ENCODE peak calls at places on chromosomes 2 and 18, in six cellular contexts. One of them, this sample, is unnamed.

GRCh38 chr2:109324859-109325258 is 195.9 kb downstream of the SH3RF3 start:
- DNase-seq in trophoblast cell: no peak
- DNase-seq in H1: no peak
- DNase-seq in H9: no peak
- DNase-seq in IMR-90: peak
- DNase-seq in mesenchymal stem cell: peak
- DNase-seq in this sample: no peak

GRCh38 chr2:237324446-237325236 is 89.3 kb downstream of the COL6A3 start:
- DNase-seq in IMR-90: peak
- DNase-seq in H9: no peak
- DNase-seq in trophoblast cell: peak
- DNase-seq in mesenchymal stem cell: peak
- DNase-seq in H1: no peak
- DNase-seq in this sample: no peak

GRCh38 chr2:197304556-197305011 is 6.0 kb downstream of the ANKRD44 start:
- DNase-seq in H9: no peak
- DNase-seq in IMR-90: no peak
- DNase-seq in H1: no peak
- DNase-seq in trophoblast cell: no peak
- DNase-seq in mesenchymal stem cell: no peak
- DNase-seq in this sample: no peak

GRCh38 chr2:149290662-149291061 is 39.7 kb upstream of the LYPD6 start:
- DNase-seq in H1: no peak
- DNase-seq in H9: no peak
- DNase-seq in IMR-90: no peak
- DNase-seq in trophoblast cell: no peak
- DNase-seq in mesenchymal stem cell: peak
- DNase-seq in this sample: no peak

GRCh38 chr2:200302940-200303727 is 3.4 kb upstream of the SPATS2L start:
- DNase-seq in mesenchymal stem cell: peak
- DNase-seq in IMR-90: peak
- DNase-seq in H9: no peak
- DNase-seq in trophoblast cell: peak
- DNase-seq in H1: no peak
- DNase-seq in this sample: no peak

GRCh38 chr2:236254674-236255073 is 9.5 kb downstream of the ASB18 start:
- DNase-seq in mesenchymal stem cell: no peak
- DNase-seq in IMR-90: no peak
- DNase-seq in trophoblast cell: no peak
- DNase-seq in H9: peak
- DNase-seq in H1: no peak
- DNase-seq in this sample: no peak

GRCh38 chr2:184577741-184578140 is 20.6 kb upstream of the ZNF804A start:
- DNase-seq in H9: no peak
- DNase-seq in IMR-90: no peak
- DNase-seq in H1: no peak
- DNase-seq in mesenchymal stem cell: no peak
- DNase-seq in trophoblast cell: no peak
- DNase-seq in this sample: no peak

GRCh38 chr2:241901018-241901380 is 31.5 kb downstream of the RTP5 start:
- DNase-seq in IMR-90: no peak
- DNase-seq in H9: peak
- DNase-seq in mesenchymal stem cell: no peak
- DNase-seq in trophoblast cell: no peak
- DNase-seq in H1: no peak
- DNase-seq in this sample: no peak

GRCh38 chr18:23856466-23857175 is 157.9 kb upstream of the TTC39C start:
- DNase-seq in H1: no peak
- DNase-seq in mesenchymal stem cell: no peak
- DNase-seq in IMR-90: peak
- DNase-seq in H9: no peak
- DNase-seq in trophoblast cell: peak
- DNase-seq in this sample: no peak

GRCh38 chr2:121887513-121888188 is 132.2 kb downstream of the TSN start:
- DNase-seq in H1: no peak
- DNase-seq in trophoblast cell: no peak
- DNase-seq in IMR-90: no peak
- DNase-seq in mesenchymal stem cell: no peak
- DNase-seq in H9: no peak
- DNase-seq in this sample: no peak
- H3K14ac ChIP-seq in H1: no peak
- H3K14ac ChIP-seq in trophoblast cell: no peak
- H3K14ac ChIP-seq in IMR-90: no peak
- H3K14ac ChIP-seq in mesenchymal stem cell: no peak
- H3K14ac ChIP-seq in H9: no peak
- H3K14ac ChIP-seq in this sample: no peak

GRCh38 chr2:60899892-60900249 is 18.5 kb downstream of the REL start:
- DNase-seq in mesenchymal stem cell: no peak
- DNase-seq in IMR-90: no peak
- DNase-seq in H9: no peak
- DNase-seq in trophoblast cell: no peak
- DNase-seq in H1: no peak
- DNase-seq in this sample: no peak
- H3K14ac ChIP-seq in mesenchymal stem cell: no peak
- H3K14ac ChIP-seq in IMR-90: no peak
- H3K14ac ChIP-seq in H9: no peak
- H3K14ac ChIP-seq in trophoblast cell: no peak
- H3K14ac ChIP-seq in H1: no peak
- H3K14ac ChIP-seq in this sample: no peak

GRCh38 chr18:79608535-79608934 is 71.1 kb upstream of the CTDP1 start:
- DNase-seq in trophoblast cell: no peak
- DNase-seq in H9: no peak
- DNase-seq in H1: no peak
- DNase-seq in IMR-90: no peak
- DNase-seq in mesenchymal stem cell: no peak
- DNase-seq in this sample: no peak
- H3K14ac ChIP-seq in trophoblast cell: no peak
- H3K14ac ChIP-seq in H9: peak
- H3K14ac ChIP-seq in H1: no peak
- H3K14ac ChIP-seq in IMR-90: no peak
- H3K14ac ChIP-seq in mesenchymal stem cell: no peak
- H3K14ac ChIP-seq in this sample: peak

GRCh38 chr18:74534981-74535649 is 815 bp downstream of the CNDP1 start:
- DNase-seq in trophoblast cell: no peak
- DNase-seq in mesenchymal stem cell: no peak
- DNase-seq in H1: no peak
- DNase-seq in H9: peak
- DNase-seq in IMR-90: no peak
- DNase-seq in this sample: no peak
- H3K14ac ChIP-seq in trophoblast cell: no peak
- H3K14ac ChIP-seq in mesenchymal stem cell: no peak
- H3K14ac ChIP-seq in H1: no peak
- H3K14ac ChIP-seq in H9: no peak
- H3K14ac ChIP-seq in IMR-90: no peak
- H3K14ac ChIP-seq in this sample: no peak

GRCh38 chr2:97858442-97858841 is 137.3 kb downstream of the TMEM131 start:
- DNase-seq in H1: no peak
- DNase-seq in mesenchymal stem cell: peak
- DNase-seq in IMR-90: no peak
- DNase-seq in H9: no peak
- DNase-seq in trophoblast cell: no peak
- DNase-seq in this sample: no peak

GRCh38 chr2:97861177-97861576 is 134.6 kb downstream of the TMEM131 start:
- DNase-seq in H9: no peak
- DNase-seq in H1: no peak
- DNase-seq in mesenchymal stem cell: no peak
- DNase-seq in trophoblast cell: no peak
- DNase-seq in IMR-90: no peak
- DNase-seq in this sample: no peak

GRCh38 chr2:97857553-97857952 is 138.2 kb downstream of the TMEM131 start:
- DNase-seq in IMR-90: no peak
- DNase-seq in mesenchymal stem cell: no peak
- DNase-seq in trophoblast cell: no peak
- DNase-seq in H1: no peak
- DNase-seq in H9: no peak
- DNase-seq in this sample: no peak
- H3K14ac ChIP-seq in IMR-90: no peak
- H3K14ac ChIP-seq in mesenchymal stem cell: no peak
- H3K14ac ChIP-seq in trophoblast cell: no peak
- H3K14ac ChIP-seq in H1: no peak
- H3K14ac ChIP-seq in H9: no peak
- H3K14ac ChIP-seq in this sample: no peak

GRCh38 chr2:214747992-214748391 is 61.5 kb downstream of the BARD1 start:
- DNase-seq in H9: no peak
- DNase-seq in mesenchymal stem cell: no peak
- DNase-seq in IMR-90: no peak
- DNase-seq in trophoblast cell: no peak
- DNase-seq in H1: no peak
- DNase-seq in this sample: no peak
- H3K14ac ChIP-seq in H9: no peak
- H3K14ac ChIP-seq in mesenchymal stem cell: no peak
- H3K14ac ChIP-seq in IMR-90: no peak
- H3K14ac ChIP-seq in trophoblast cell: no peak
- H3K14ac ChIP-seq in H1: no peak
- H3K14ac ChIP-seq in this sample: no peak

GRCh38 chr2:231191896-231192872 is 6.2 kb upstream of the ARMC9 start:
- DNase-seq in mesenchymal stem cell: peak
- DNase-seq in H1: peak
- DNase-seq in H9: peak
- DNase-seq in trophoblast cell: no peak
- DNase-seq in IMR-90: peak
- DNase-seq in this sample: no peak

GRCh38 chr2:231189571-231190495 is 8.6 kb upstream of the ARMC9 start:
- DNase-seq in IMR-90: no peak
- DNase-seq in H1: no peak
- DNase-seq in H9: peak
- DNase-seq in trophoblast cell: no peak
- DNase-seq in mesenchymal stem cell: peak
- DNase-seq in this sample: no peak

GRCh38 chr2:231190531-231191197 is 7.8 kb upstream of the ARMC9 start:
- DNase-seq in IMR-90: no peak
- DNase-seq in mesenchymal stem cell: peak
- DNase-seq in H9: peak
- DNase-seq in H1: no peak
- DNase-seq in trophoblast cell: no peak
- DNase-seq in this sample: no peak

GRCh38 chr2:231196592-231196991 is 1.8 kb upstream of the ARMC9 start:
- DNase-seq in IMR-90: no peak
- DNase-seq in H9: no peak
- DNase-seq in H1: no peak
- DNase-seq in trophoblast cell: no peak
- DNase-seq in mesenchymal stem cell: no peak
- DNase-seq in this sample: no peak

GRCh38 chr2:231193216-231193615 is 5.2 kb upstream of the ARMC9 start:
- DNase-seq in mesenchymal stem cell: peak
- DNase-seq in H9: no peak
- DNase-seq in IMR-90: peak
- DNase-seq in trophoblast cell: no peak
- DNase-seq in H1: no peak
- DNase-seq in this sample: no peak
- H3K14ac ChIP-seq in mesenchymal stem cell: no peak
- H3K14ac ChIP-seq in H9: no peak
- H3K14ac ChIP-seq in IMR-90: peak
- H3K14ac ChIP-seq in trophoblast cell: no peak
- H3K14ac ChIP-seq in H1: no peak
- H3K14ac ChIP-seq in this sample: no peak

This sample was measured in neuronal stem cell.